ENCODE peak calls at places on chromosomes 12 and 14, in four cellular contexts. L is cardiac muscle cell, Y is lower leg skin, G is GDM1. R is an unnamed sample.

GRCh38 chr14:99507860-99508640 is 26.8 kb downstream of the CCNK start:
- DNase-seq in L (no peak), Y (no peak), G (no peak), R (no peak)

GRCh38 chr12:47074757-47075156 is 4.7 kb upstream of the PCED1B start:
- DNase-seq in G (no peak), Y (no peak), L (no peak), R (no peak)

GRCh38 chr12:12897286-12897685 is 5.9 kb downstream of the GPRC5A start:
- DNase-seq in L (no peak), G (no peak), Y (no peak), R (no peak)

GRCh38 chr12:52238206-52238840 is 5.3 kb downstream of the KRT7 start:
- DNase-seq in G (no peak), L (no peak), Y (peak; percentile 36), R (no peak)

GRCh38 chr14:64891839-64892375 is 12.2 kb upstream of the SPTB start:
- DNase-seq in Y (no peak), L (peak; percentile 75), G (peak; percentile 41), R (no peak)

GRCh38 chr14:72782182-72782508 is 111.8 kb downstream of the DPF3 start:
- DNase-seq in L (no peak), Y (peak; percentile 15), G (no peak), R (no peak)

GRCh38 chr12:92561543-92561899 is 141.3 kb upstream of the PLEKHG7 start:
- DNase-seq in G (no peak), L (no peak), Y (no peak), R (peak; percentile 73)

GRCh38 chr12:103799504-103800251 is 41.4 kb downstream of the NT5DC3 start:
- DNase-seq in Y (no peak), L (no peak), G (no peak), R (no peak)

GRCh38 chr12:49332891-49333371 is 4.1 kb downstream of the C1QL4 start:
- DNase-seq in Y (peak; percentile 84), G (no peak), L (no peak), R (no peak)

GRCh38 chr12:44377443-44378160 is 498.5 kb downstream of the NELL2 start:
- DNase-seq in Y (no peak), G (no peak), L (no peak), R (no peak)

GRCh38 chr14:36684946-36685345 is 23.3 kb downstream of the PAX9 start:
- DNase-seq in L (no peak), G (no peak), Y (no peak), R (no peak)

GRCh38 chr12:110498984-110499706 is 2.8 kb downstream of the VPS29 start:
- DNase-seq in G (no peak), L (no peak), Y (no peak), R (no peak)

GRCh38 chr12:46493352-46494209 is 121.0 kb upstream of the SLC38A2 start:
- DNase-seq in L (no peak), G (no peak), Y (no peak), R (no peak)

GRCh38 chr14:51818748-51819386 is 41.5 kb upstream of the GNG2 start:
- DNase-seq in Y (no peak), G (no peak), L (no peak), R (no peak)

GRCh38 chr14:53741379-53742225 is 215.0 kb downstream of the BMP4 start:
- DNase-seq in G (no peak), Y (no peak), L (no peak), R (no peak)

GRCh38 chr14:99281396-99281795 is 9.4 kb upstream of the BCL11B start:
- DNase-seq in Y (no peak), L (no peak), G (no peak), R (no peak)

GRCh38 chr12:42810006-42810405 is 220.5 kb upstream of the PRICKLE1 start:
- DNase-seq in L (no peak), Y (no peak), G (no peak), R (no peak)

GRCh38 chr12:50569321-50569720 is 64.5 kb downstream of the DIP2B start:
- DNase-seq in L (peak; percentile 17), Y (no peak), G (no peak), R (no peak)

GRCh38 chr12:76679778-76680177 is 84.1 kb upstream of the ZDHHC17 start:
- DNase-seq in L (no peak), Y (no peak), G (no peak), R (no peak)

GRCh38 chr12:124395284-124395752 is 100.4 kb downstream of the RFLNA start:
- DNase-seq in G (no peak), L (no peak), Y (no peak), R (no peak)

GRCh38 chr14:93035917-93036651 is 79.6 kb downstream of the ITPK1 start:
- DNase-seq in Y (no peak), L (peak; percentile 66), G (no peak), R (no peak)

GRCh38 chr12:82436354-82436753 is 78.0 kb downstream of the METTL25 start:
- DNase-seq in Y (no peak), G (no peak), L (no peak), R (no peak)

GRCh38 chr12:50572275-50572674 is 67.5 kb downstream of the DIP2B start:
- DNase-seq in Y (no peak), G (no peak), L (peak; percentile 23), R (no peak)

GRCh38 chr14:50668852-50669194 is 717 bp upstream of the SAV1 start:
- DNase-seq in L (no peak), Y (no peak), G (no peak), R (no peak)

GRCh38 chr12:68529869-68530268 is 80.8 kb upstream of the RAP1B start:
- DNase-seq in Y (no peak), G (no peak), L (no peak), R (no peak)

GRCh38 chr12:88388566-88389269 is 191.6 kb downstream of the KITLG start:
- DNase-seq in Y (no peak), L (no peak), G (no peak), R (no peak)

GRCh38 chr12:42426733-42427132 is 100.8 kb downstream of the PPHLN1 start:
- DNase-seq in L (no peak), G (no peak), Y (no peak), R (peak; percentile 70)

GRCh38 chr12:115998119-115998633 is 279.3 kb downstream of the MED13L start:
- DNase-seq in L (peak; percentile 59), G (no peak), Y (no peak), R (peak; percentile 23)

GRCh38 chr12:93813972-93814821 is 137.0 kb downstream of the CRADD start:
- DNase-seq in G (no peak), Y (peak; percentile 93), L (peak; percentile 19), R (no peak)

GRCh38 chr12:39632670-39633069 is 13.1 kb upstream of the ABCD2 start:
- DNase-seq in G (no peak), Y (no peak), L (no peak), R (no peak)

GRCh38 chr12:94762943-94763342 is 112.6 kb upstream of the TMCC3 start:
- DNase-seq in Y (no peak), L (no peak), G (no peak), R (no peak)